ENCODE peak calls at places on chromosomes 3 and 15, in eight cellular contexts. V is body of pancreas; I is lower lobe of right lung; Z is iris pigment epithelial cell; X is amygdala; R is NCI-H345; C is effector memory CD4-positive, alpha-beta T cell; N is substantia nigra. Q is an unnamed sample.

GRCh38 chr3:65660000-65660598 is 378.6 kb downstream of the MAGI1 start:
- DNase-seq in V (no peak), I (no peak), Z (no peak), X (no peak), R (no peak), C (no peak), N (no peak), Q (no peak)

GRCh38 chr3:141764946-141765345 is 1.7 kb downstream of the GRK7 start:
- DNase-seq in V (no peak), I (no peak), Z (no peak), X (no peak), R (no peak), C (no peak), N (no peak), Q (no peak)

GRCh38 chr15:80275946-80276345 is 23.9 kb upstream of the CTXND1 start:
- DNase-seq in V (no peak), I (no peak), Z (peak), X (no peak), R (no peak), C (no peak), N (no peak), Q (no peak)

GRCh38 chr3:110750201-110750600 is 321.4 kb upstream of the NECTIN3 start:
- DNase-seq in V (no peak), I (no peak), Z (no peak), X (no peak), R (no peak), C (no peak), N (no peak), Q (no peak)

GRCh38 chr3:113136071-113136470 is 75.3 kb upstream of the BOC start:
- DNase-seq in V (no peak), I (no peak), Z (peak), X (no peak), R (peak), C (no peak), N (no peak), Q (no peak)

GRCh38 chr15:65818927-65819562 is 27.0 kb upstream of the DENND4A start:
- DNase-seq in V (no peak), I (no peak), Z (peak), X (no peak), R (no peak), C (no peak), N (no peak), Q (no peak)

GRCh38 chr15:56040081-56041035 is 46.9 kb upstream of the NEDD4 start:
- DNase-seq in V (peak), I (peak), Z (peak), X (no peak), R (peak), C (no peak), N (no peak), Q (no peak)

GRCh38 chr15:88982304-88982945 is 69.2 kb upstream of the MFGE8 start:
- DNase-seq in V (peak), I (no peak), Z (peak), X (no peak), R (no peak), C (no peak), N (no peak), Q (no peak)

GRCh38 chr3:156978471-156978961 is 152.4 kb downstream of the LEKR1 start:
- DNase-seq in V (no peak), I (no peak), Z (peak), X (no peak), R (no peak), C (no peak), N (no peak), Q (no peak)

GRCh38 chr3:150247456-150247855 is 160.6 kb upstream of the TSC22D2 start:
- DNase-seq in V (no peak), I (no peak), Z (no peak), X (no peak), R (no peak), C (no peak), N (no peak), Q (no peak)

GRCh38 chr3:177906573-177907229 is 629.5 kb upstream of the KCNMB2 start:
- DNase-seq in V (no peak), I (no peak), Z (peak), X (no peak), R (no peak), C (no peak), N (no peak), Q (no peak)

GRCh38 chr15:53843166-53843565 is 83.7 kb upstream of the WDR72 start:
- DNase-seq in V (no peak), I (no peak), Z (no peak), X (no peak), R (no peak), C (no peak), N (no peak), Q (no peak)

GRCh38 chr3:14884665-14885064 is 62.7 kb upstream of the NR2C2 start:
- DNase-seq in V (no peak), I (no peak), Z (no peak), X (no peak), R (no peak), C (peak), N (no peak), Q (no peak)

GRCh38 chr3:57128863-57129602 is 36.1 kb downstream of the IL17RD start:
- DNase-seq in V (no peak), I (no peak), Z (no peak), X (no peak), R (no peak), C (no peak), N (no peak), Q (no peak)

GRCh38 chr3:52313774-52314188 is 2.3 kb upstream of the DNAH1 start:
- DNase-seq in V (peak), I (peak), Z (peak), X (no peak), R (no peak), C (no peak), N (no peak), Q (no peak)

GRCh38 chr15:83602021-83602420 is 51.9 kb upstream of the ADAMTSL3 start:
- DNase-seq in V (no peak), I (no peak), Z (no peak), X (no peak), R (no peak), C (no peak), N (no peak), Q (no peak)

GRCh38 chr3:117842086-117842485 is 1132.5 kb downstream of the TUSC7 start:
- DNase-seq in V (no peak), I (no peak), Z (no peak), X (no peak), R (peak), C (no peak), N (no peak), Q (no peak)

GRCh38 chr3:147846854-147847453 is 437.8 kb downstream of the ZIC1 start:
- DNase-seq in V (no peak), I (no peak), Z (no peak), X (no peak), R (no peak), C (no peak), N (no peak), Q (no peak)

GRCh38 chr3:38297537-38297936 is 15.4 kb downstream of the SLC22A14 start:
- DNase-seq in V (no peak), I (no peak), Z (no peak), X (no peak), R (no peak), C (no peak), N (no peak), Q (no peak)